ENCODE peak calls at places on chromosomes 6 and 20, in four cellular contexts. B is WTC11, A is HepG2, E is GM12878. T is an unnamed sample.

GRCh38 chr6:34315256-34315655 is 66.5 kb upstream of the SMIM29 start:
- DNase-seq in B (no peak), A (no peak), E (no peak), T (no peak)

GRCh38 chr20:47354388-47354709 is 2.1 kb downstream of the ZMYND8 start:
- DNase-seq in B (no peak), A (no peak), E (no peak), T (no peak)

GRCh38 chr6:39416728-39417127 is 94.2 kb upstream of the KCNK16 start:
- DNase-seq in B (no peak), A (no peak), E (no peak), T (no peak)

GRCh38 chr6:148064406-148065134 is 278.1 kb upstream of the SASH1 start:
- DNase-seq in B (no peak), A (no peak), E (no peak), T (no peak)

GRCh38 chr6:32439708-32440214 is at the start of gene HLA-DRA:
- DNase-seq in B (no peak), A (peak), E (peak), T (peak)

GRCh38 chr6:85077098-85077497 is 312.7 kb upstream of the TBX18 start:
- DNase-seq in B (no peak), A (no peak), E (no peak), T (no peak)

GRCh38 chr6:145349950-145350510 is 385.3 kb downstream of the EPM2A start:
- DNase-seq in B (no peak), A (no peak), E (peak), T (no peak)

GRCh38 chr6:27214126-27214601 is 33.3 kb upstream of the PRSS16 start:
- DNase-seq in B (peak), A (no peak), E (no peak), T (peak)

GRCh38 chr6:130872250-130873095 is 45.3 kb downstream of the SMLR1 start:
- DNase-seq in B (peak), A (peak), E (no peak), T (peak)

GRCh38 chr6:152160346-152160745 is 352.9 kb downstream of the ESR1 start:
- DNase-seq in B (no peak), A (no peak), E (peak), T (no peak)

DNA sequence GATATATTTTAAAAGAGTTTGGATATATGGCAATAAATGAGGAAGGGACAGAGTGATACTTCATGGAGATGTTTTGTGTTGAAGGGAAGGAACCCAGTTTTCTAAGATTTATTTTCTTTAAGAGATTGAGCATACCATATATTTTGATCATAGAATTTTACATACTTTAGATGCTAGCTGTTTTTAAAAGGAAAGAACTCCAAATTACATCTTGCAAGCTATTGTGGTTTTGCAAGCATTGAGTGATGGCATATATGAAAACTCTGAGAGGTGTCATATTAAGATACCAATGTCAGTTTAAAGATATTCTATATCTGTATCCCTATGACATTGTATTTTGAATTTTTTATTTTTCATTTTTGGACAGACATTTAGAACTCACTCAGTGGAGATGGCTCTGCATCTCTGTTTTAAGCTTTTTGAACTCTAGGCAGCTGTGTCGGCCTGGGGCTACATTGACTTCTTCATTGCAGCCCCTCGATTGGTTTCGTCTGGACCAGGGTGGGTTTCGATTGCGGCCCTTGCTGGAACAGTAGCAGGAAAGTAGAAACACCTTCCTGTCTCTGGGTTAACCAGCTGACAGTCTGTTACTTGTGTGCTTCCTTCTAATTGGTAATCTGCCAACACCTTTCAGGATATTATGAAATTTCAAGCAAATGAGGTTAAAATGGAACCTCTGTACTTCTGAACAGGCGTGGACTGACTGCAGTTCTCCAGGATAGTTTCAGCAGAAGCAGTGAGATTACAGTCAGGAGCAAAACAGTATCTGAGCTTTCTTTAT is 14.0 kb downstream of the IGF2R start:
- DNase-seq in B (no peak), A (no peak), E (no peak), T (no peak)
- TF ChIP-seq CBFB in B (no peak), A (no peak), E (no peak), T (no peak)

GRCh38 chr20:34709836-34710567 is 5.9 kb downstream of the TP53INP2 start:
- DNase-seq in B (peak), A (no peak), E (no peak), T (peak)
- TF ChIP-seq CBFB in B (no peak), A (no peak), E (no peak), T (no peak)

DNA sequence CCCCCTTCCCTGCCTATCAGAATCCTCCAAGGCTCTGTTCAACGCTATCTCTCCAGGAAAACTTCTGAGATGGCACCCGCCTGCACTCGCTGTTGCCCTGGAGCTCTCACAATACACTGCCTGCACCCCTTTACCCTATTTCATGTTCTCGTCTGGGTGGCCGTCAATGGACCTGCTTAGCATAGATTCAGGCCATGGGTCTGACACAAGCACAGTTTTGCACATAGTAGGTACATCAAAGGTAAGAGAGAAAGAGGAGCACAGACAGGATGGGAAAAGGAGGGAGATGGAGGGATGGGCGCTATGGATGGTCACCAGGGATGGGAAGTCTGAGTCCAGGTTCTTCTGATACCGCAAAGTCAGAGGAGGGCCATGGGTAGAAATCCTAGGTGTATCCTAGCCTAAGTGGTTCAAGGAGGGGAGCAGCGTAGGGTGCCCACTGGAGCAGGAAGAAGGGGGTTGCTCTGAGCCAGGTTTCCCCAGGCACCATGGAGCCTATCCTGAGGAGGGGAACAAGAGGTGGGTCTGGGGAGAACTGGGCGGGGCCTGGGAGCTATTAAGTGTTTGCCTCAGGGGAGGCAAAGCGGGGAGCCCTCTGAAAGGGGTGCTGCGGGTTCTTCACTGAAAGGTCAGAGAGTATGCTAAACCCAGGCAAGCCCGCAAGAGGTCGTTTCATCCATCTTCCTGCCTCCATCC is 89.3 kb downstream of the MRPL14 start:
- DNase-seq in B (no peak), A (no peak), E (no peak), T (no peak)
- TF ChIP-seq CBFB in B (no peak), A (no peak), E (no peak), T (no peak)

DNA sequence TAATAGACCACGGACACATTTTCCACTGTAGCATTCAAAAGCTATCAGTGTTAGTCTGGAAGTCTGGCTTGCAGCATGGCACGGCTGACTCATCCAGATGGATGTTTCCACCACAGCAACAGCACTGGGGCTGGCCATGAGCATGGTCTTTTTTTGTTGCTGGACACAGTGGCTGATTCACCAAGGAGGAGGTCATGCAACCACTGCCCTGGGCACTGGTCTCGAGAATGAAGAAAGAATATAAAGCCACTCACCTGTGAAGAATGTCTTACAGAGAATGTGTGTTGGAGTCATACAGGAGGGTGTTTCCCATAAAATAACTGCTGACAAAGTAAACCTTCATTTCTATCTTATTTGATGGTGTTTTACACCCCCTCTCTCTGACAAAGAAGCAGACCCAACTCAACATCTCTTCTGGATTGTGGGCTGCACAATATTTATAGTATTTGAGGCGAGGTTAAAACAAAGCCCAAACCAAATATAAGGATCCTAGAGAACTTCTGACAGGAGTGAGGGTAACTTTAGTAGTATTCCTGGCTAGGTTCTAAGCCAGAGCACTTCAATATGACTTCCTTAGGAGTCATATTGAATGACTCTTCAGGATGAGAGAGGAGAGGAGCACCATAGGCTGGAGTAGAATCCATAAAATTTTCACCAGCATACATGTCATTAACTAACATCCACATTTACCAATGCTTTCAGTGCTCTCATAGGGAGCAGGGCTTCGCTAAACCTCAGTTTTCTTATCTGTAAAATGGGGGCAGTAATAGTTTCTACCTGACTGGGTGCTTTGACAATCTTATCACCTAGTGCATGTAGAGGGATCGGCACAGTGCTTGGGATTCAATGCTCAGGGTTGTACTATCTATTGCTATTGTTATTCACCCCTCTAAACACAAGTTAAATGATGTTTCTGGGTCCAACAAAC is 121.4 kb downstream of the KIF13A start:
- DNase-seq in B (no peak), A (peak), E (no peak), T (no peak)
- TF ChIP-seq CBFB in B (no peak), A (no peak), E (no peak), T (no peak)

GRCh38 chr6:75532521-75532920 is 38.9 kb upstream of the FILIP1 start:
- DNase-seq in B (no peak), A (no peak), E (no peak), T (no peak)
- TF ChIP-seq CBFB in B (no peak), A (no peak), E (no peak), T (no peak)

GRCh38 chr6:37314803-37315515 is 38.8 kb upstream of the RNF8 start:
- DNase-seq in B (peak), A (peak), E (no peak), T (peak)
- TF ChIP-seq CBFB in B (no peak), A (no peak), E (no peak), T (no peak)

DNA sequence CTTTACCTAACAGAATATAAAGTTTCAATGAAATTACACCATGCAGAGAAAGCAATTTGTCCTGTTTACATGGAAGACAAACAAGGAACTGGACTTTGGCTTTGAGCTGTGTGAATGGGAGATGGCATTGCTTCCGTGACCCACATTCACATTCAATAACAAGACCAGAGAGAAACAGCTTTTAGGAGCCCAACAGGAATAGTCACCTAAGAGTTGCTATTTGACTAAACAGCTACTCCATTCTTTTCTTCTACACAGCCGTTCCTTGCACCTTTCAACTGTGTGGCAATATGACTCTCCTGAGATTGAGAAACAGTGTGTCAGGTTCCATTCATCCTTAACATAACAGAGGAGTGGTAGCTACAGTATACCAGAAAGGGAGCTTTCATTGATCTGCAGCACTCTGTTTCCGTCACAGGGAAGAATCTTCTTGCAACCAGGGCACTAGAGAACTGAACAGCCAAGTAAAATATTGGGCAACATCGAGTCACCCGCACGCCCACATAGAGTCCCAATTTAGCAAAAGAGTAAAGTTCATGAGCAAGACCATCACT is 355.1 kb downstream of the HAO1 start:
- DNase-seq in B (no peak), A (peak), E (no peak), T (no peak)
- TF ChIP-seq CBFB in B (no peak), A (no peak), E (no peak), T (no peak)

GRCh38 chr6:167142433-167142761 is 15.4 kb downstream of the GPR31 start:
- DNase-seq in B (no peak), A (no peak), E (no peak), T (no peak)

GRCh38 chr6:167139761-167140160 is 16.9 kb downstream of the CCR6 start:
- DNase-seq in B (no peak), A (no peak), E (no peak), T (no peak)

GRCh38 chr6:167140589-167141474 is 16.9 kb downstream of the GPR31 start:
- DNase-seq in B (no peak), A (peak), E (no peak), T (no peak)

GRCh38 chr6:167143041-167143440 is 14.7 kb downstream of the GPR31 start:
- DNase-seq in B (no peak), A (no peak), E (no peak), T (no peak)

DNA sequence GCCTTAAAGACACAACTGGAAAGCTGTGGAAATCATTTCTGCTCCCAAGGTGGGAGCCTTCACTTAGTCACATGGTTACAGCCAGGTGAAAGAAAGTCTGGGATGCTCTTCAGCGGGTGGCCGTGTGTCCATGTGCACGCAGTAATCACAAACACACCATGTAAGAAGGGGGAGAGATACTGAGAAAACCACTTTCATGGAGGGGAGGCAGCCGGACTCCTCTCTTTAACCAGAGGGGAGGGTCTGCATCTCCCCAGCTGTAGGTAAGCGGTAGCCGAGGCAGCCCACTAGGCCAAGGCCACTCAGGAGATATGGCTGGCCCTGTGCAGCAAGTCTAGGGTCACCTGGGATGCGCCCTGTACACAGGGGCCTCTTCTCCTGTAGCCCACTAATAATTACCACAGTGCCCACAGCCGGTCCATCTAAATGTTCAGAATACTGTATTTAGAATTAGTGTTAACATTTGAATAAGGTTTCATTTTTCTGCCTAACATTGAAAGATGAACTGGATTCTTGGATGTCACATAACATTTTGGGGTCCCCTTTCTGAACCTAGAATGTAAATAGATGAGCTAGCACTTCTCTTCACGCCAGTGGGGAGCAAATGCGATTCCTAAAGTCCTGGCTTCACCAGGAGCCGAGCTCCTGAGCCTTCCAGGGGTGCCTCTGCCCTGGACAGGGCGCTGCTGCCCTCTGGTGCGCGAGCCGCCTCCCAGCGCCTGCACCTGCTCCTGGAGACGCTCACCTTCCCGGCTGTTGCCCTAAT is 15.9 kb downstream of the GPR31 start:
- DNase-seq in B (peak), A (peak), E (no peak), T (peak)
- TF ChIP-seq CBFB in B (no peak), A (peak), E (no peak), T (no peak)

T was measured in K562.